ENCODE peak calls at places on chromosomes 13 and 19, in four cellular contexts. One of them, this sample, is unnamed.
A peak's percentile ranks its signal among the peaks of the same experiment; 100 is the strongest.

GRCh38 chr19:45016388-45017314 is 15.4 kb downstream of the RELB start:
- DNase-seq in left lung: no peak
- DNase-seq in upper lobe of right lung: no peak
- DNase-seq in psoas muscle: peak; percentile 72
- DNase-seq in this sample: no peak

GRCh38 chr13:34207334-34207733 is 389.4 kb downstream of the RFC3 start:
- DNase-seq in left lung: no peak
- DNase-seq in upper lobe of right lung: no peak
- DNase-seq in psoas muscle: no peak
- DNase-seq in this sample: no peak

GRCh38 chr13:101698400-101698799 is 245.9 kb downstream of the ITGBL1 start:
- DNase-seq in left lung: no peak
- DNase-seq in upper lobe of right lung: no peak
- DNase-seq in psoas muscle: no peak
- DNase-seq in this sample: no peak

GRCh38 chr19:10927691-10928562 is 512 bp downstream of the YIPF2 start:
- DNase-seq in left lung: no peak
- DNase-seq in upper lobe of right lung: no peak
- DNase-seq in psoas muscle: no peak
- DNase-seq in this sample: no peak

GRCh38 chr13:47252627-47253026 is 355.8 kb upstream of the HTR2A start:
- DNase-seq in left lung: no peak
- DNase-seq in upper lobe of right lung: no peak
- DNase-seq in psoas muscle: no peak
- DNase-seq in this sample: no peak

GRCh38 chr13:93146584-93147292 is 79.9 kb upstream of the GPC6 start:
- DNase-seq in left lung: no peak
- DNase-seq in upper lobe of right lung: no peak
- DNase-seq in psoas muscle: no peak
- DNase-seq in this sample: no peak

GRCh38 chr19:16153582-16154336 is 10.3 kb downstream of the HSH2D start:
- DNase-seq in left lung: no peak
- DNase-seq in upper lobe of right lung: no peak
- DNase-seq in psoas muscle: no peak
- DNase-seq in this sample: no peak

GRCh38 chr19:40298026-40298425 is 12.9 kb upstream of the AKT2 start:
- DNase-seq in left lung: no peak
- DNase-seq in upper lobe of right lung: no peak
- DNase-seq in psoas muscle: no peak
- DNase-seq in this sample: no peak

GRCh38 chr13:23889598-23890224 is 511 bp upstream of the MIPEP start:
- DNase-seq in left lung: no peak
- DNase-seq in upper lobe of right lung: no peak
- DNase-seq in psoas muscle: no peak
- DNase-seq in this sample: no peak

GRCh38 chr13:95641961-95642621 is 2.4 kb downstream of the DZIP1 start:
- DNase-seq in left lung: no peak
- DNase-seq in upper lobe of right lung: peak; percentile 69
- DNase-seq in psoas muscle: peak; percentile 58
- DNase-seq in this sample: no peak

GRCh38 chr13:109694972-109695371 is 91.4 kb downstream of the IRS2 start:
- DNase-seq in left lung: no peak
- DNase-seq in upper lobe of right lung: no peak
- DNase-seq in psoas muscle: no peak
- DNase-seq in this sample: no peak

GRCh38 chr13:87671824-87672603 is 843 bp downstream of the SLITRK5 start:
- DNase-seq in left lung: no peak
- DNase-seq in upper lobe of right lung: peak; percentile 64
- DNase-seq in psoas muscle: peak; percentile 54
- DNase-seq in this sample: no peak

GRCh38 chr19:16470911-16471811 is 609 bp downstream of the EPS15L1 start:
- DNase-seq in left lung: no peak
- DNase-seq in upper lobe of right lung: no peak
- DNase-seq in psoas muscle: peak; percentile 66
- DNase-seq in this sample: no peak

GRCh38 chr13:78022164-78022877 is 103.7 kb upstream of the EDNRB start:
- DNase-seq in left lung: peak; percentile 39
- DNase-seq in upper lobe of right lung: no peak
- DNase-seq in psoas muscle: no peak
- DNase-seq in this sample: no peak

GRCh38 chr13:25503856-25504255 is 132.1 kb downstream of the ATP8A2 start:
- DNase-seq in left lung: peak; percentile 36
- DNase-seq in upper lobe of right lung: no peak
- DNase-seq in psoas muscle: no peak
- DNase-seq in this sample: no peak

GRCh38 chr19:52748336-52748950 is 13.6 kb upstream of the ZNF611 start:
- DNase-seq in left lung: no peak
- DNase-seq in upper lobe of right lung: no peak
- DNase-seq in psoas muscle: no peak
- DNase-seq in this sample: no peak

GRCh38 chr19:18725755-18726416 is 42.4 kb downstream of the CRTC1 start:
- DNase-seq in left lung: no peak
- DNase-seq in upper lobe of right lung: no peak
- DNase-seq in psoas muscle: peak; percentile 84
- DNase-seq in this sample: no peak

GRCh38 chr19:41981724-41982123 is 12.3 kb downstream of the ATP1A3 start:
- DNase-seq in left lung: no peak
- DNase-seq in upper lobe of right lung: no peak
- DNase-seq in psoas muscle: no peak
- DNase-seq in this sample: no peak

GRCh38 chr13:41148421-41149283 is 16.1 kb upstream of the KBTBD6 start:
- DNase-seq in left lung: no peak
- DNase-seq in upper lobe of right lung: no peak
- DNase-seq in psoas muscle: no peak
- DNase-seq in this sample: no peak

GRCh38 chr19:57613941-57614743 is at the start of gene ZNF134:
- DNase-seq in left lung: peak; percentile 94
- DNase-seq in upper lobe of right lung: peak; percentile 96
- DNase-seq in psoas muscle: peak; percentile 96
- DNase-seq in this sample: peak; percentile 49

GRCh38 chr13:45219938-45220375 is 19.1 kb upstream of the KCTD4 start:
- DNase-seq in left lung: no peak
- DNase-seq in upper lobe of right lung: no peak
- DNase-seq in psoas muscle: no peak
- DNase-seq in this sample: no peak

GRCh38 chr19:49472936-49473335 is 1.1 kb upstream of the FLT3LG start:
- DNase-seq in left lung: no peak
- DNase-seq in upper lobe of right lung: no peak
- DNase-seq in psoas muscle: no peak
- DNase-seq in this sample: no peak

GRCh38 chr13:107210216-107211010 is 642.5 kb upstream of the ARGLU1 start:
- DNase-seq in left lung: no peak
- DNase-seq in upper lobe of right lung: no peak
- DNase-seq in psoas muscle: no peak
- DNase-seq in this sample: no peak

GRCh38 chr19:50325310-50326100 is 3.7 kb downstream of the KCNC3 start:
- DNase-seq in left lung: peak; percentile 64
- DNase-seq in upper lobe of right lung: peak; percentile 87
- DNase-seq in psoas muscle: peak; percentile 79
- DNase-seq in this sample: no peak

GRCh38 chr13:111204438-111205177 is 89.5 kb downstream of the ARHGEF7 start:
- DNase-seq in left lung: no peak
- DNase-seq in upper lobe of right lung: peak; percentile 70
- DNase-seq in psoas muscle: peak; percentile 75
- DNase-seq in this sample: peak; percentile 43

GRCh38 chr19:15252398-15253018 is 20.3 kb upstream of the EPHX3 start:
- DNase-seq in left lung: no peak
- DNase-seq in upper lobe of right lung: no peak
- DNase-seq in psoas muscle: peak; percentile 70
- DNase-seq in this sample: no peak

GRCh38 chr13:78609464-78610205 is 6.3 kb upstream of the POU4F1 start:
- DNase-seq in left lung: no peak
- DNase-seq in upper lobe of right lung: no peak
- DNase-seq in psoas muscle: peak; percentile 57
- DNase-seq in this sample: no peak

GRCh38 chr13:65497265-65497664 is 1732.9 kb downstream of the PCDH9 start:
- DNase-seq in left lung: no peak
- DNase-seq in upper lobe of right lung: no peak
- DNase-seq in psoas muscle: no peak
- DNase-seq in this sample: no peak

GRCh38 chr13:26679411-26679810 is 81.2 kb downstream of the GPR12 start:
- DNase-seq in left lung: no peak
- DNase-seq in upper lobe of right lung: no peak
- DNase-seq in psoas muscle: no peak
- DNase-seq in this sample: no peak
- TF ChIP-seq CTCF in left lung: no peak
- TF ChIP-seq CTCF in upper lobe of right lung: no peak
- TF ChIP-seq CTCF in psoas muscle: no peak
- TF ChIP-seq CTCF in this sample: no peak

GRCh38 chr19:4539697-4540581 is at the start of gene LRG1:
- DNase-seq in left lung: peak; percentile 88
- DNase-seq in upper lobe of right lung: peak; percentile 90
- DNase-seq in psoas muscle: no peak
- DNase-seq in this sample: no peak
- H3K4me3 ChIP-seq in left lung: peak within 1 kb of the TSS; percentile 40
- H3K4me3 ChIP-seq in upper lobe of right lung: peak within 1 kb of the TSS; percentile 40
- H3K4me3 ChIP-seq in psoas muscle: no peak within 1 kb of the TSS
- H3K4me3 ChIP-seq in this sample: no peak within 1 kb of the TSS

DNA sequence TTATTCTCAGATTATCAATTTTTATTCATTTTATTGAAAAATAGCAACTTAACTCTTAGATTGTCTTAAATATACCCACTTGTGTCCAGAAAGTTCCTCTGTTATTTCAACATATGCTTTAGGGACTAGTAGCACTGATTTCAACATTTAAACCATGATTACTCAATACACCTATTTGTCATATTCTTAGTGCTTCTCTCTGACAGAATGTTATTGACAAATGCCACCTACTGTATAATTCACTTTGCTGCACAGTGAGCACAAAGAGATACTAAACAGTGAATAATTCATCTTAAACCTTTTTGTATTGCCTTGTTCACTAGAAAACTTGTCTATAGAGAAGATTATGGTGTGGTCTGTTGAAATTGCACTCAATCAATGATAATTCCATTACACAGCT is 692.6 kb downstream of the PCDH17 start:
- DNase-seq in left lung: no peak
- DNase-seq in upper lobe of right lung: no peak
- DNase-seq in psoas muscle: no peak
- DNase-seq in this sample: no peak
- H3K36me3 ChIP-seq in left lung: no peaks in the 10 kb centered on the region
- H3K36me3 ChIP-seq in upper lobe of right lung: no peaks in the 10 kb centered on the region
- H3K36me3 ChIP-seq in psoas muscle: no peaks in the 10 kb centered on the region
- H3K36me3 ChIP-seq in this sample: no peaks in the 10 kb centered on the region

DNA sequence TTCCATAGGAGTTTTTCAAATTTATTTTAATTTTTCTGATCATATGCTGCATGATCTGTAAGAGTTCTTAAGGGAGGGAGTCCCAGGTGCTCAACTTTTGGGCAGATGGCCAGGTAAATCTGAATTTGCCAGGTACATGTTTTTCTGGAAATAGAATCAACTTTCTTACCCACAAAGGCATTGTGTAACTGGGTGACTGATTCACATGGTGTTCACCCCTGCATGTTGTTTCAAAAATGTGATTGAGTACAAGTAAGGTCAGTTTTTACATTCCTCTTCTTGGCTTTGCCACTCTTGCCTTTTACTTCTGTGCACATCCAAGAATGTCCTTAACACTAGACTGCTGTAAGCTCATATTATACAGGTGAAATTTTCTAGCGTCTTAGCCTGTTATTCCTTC is 30.4 kb downstream of the RB1 start:
- DNase-seq in left lung: no peak
- DNase-seq in upper lobe of right lung: no peak
- DNase-seq in psoas muscle: no peak
- DNase-seq in this sample: no peak
- TF ChIP-seq CTCF in left lung: no peak
- TF ChIP-seq CTCF in upper lobe of right lung: no peak
- TF ChIP-seq CTCF in psoas muscle: no peak
- TF ChIP-seq CTCF in this sample: no peak

DNA sequence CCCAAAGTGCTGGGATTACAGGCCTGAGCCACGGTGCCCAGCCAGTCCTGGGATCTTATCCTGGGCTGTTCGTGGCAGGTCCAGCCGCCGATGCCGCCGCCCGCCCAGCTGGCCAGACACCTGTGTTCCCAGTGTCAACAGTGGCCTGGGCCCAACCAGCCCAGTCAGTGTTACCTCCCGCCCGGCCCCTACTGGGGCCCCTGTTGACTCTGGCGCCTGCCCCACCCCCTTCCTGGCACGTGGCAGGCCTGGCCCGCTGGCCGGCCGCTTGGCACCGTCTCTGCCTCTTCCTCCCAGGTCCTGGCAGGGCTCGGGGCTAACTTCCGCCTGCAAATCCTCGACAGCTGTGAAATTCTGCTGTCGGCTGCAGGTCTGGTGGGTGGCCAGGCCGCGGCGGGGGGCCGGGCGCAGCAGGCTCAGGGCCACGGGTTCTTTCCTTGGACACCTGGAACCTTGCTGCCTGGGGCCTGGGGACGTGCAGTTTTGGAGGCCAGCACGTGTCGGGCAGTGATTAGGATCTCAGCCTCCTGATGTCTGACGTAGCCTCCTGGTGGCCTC is 9.1 kb downstream of the ARID3A start:
- DNase-seq in left lung: peak; percentile 93
- DNase-seq in upper lobe of right lung: peak; percentile 97
- DNase-seq in psoas muscle: peak; percentile 95
- DNase-seq in this sample: no peak
- H3K4me3 ChIP-seq in left lung: no peak overlapping the region
- H3K4me3 ChIP-seq in upper lobe of right lung: no peak overlapping the region
- H3K4me3 ChIP-seq in psoas muscle: peak overlapping the region; percentile 16
- H3K4me3 ChIP-seq in this sample: peak overlapping the region; percentile 28

GRCh38 chr13:113239986-113240385 is 30.6 kb downstream of the CUL4A start:
- DNase-seq in left lung: no peak
- DNase-seq in upper lobe of right lung: no peak
- DNase-seq in psoas muscle: no peak
- DNase-seq in this sample: no peak
- H3K36me3 ChIP-seq in left lung: no peaks in the 10 kb centered on the region
- H3K36me3 ChIP-seq in upper lobe of right lung: peaks cover 93% of the 10 kb centered on the region
- H3K36me3 ChIP-seq in psoas muscle: peaks cover 97% of the 10 kb centered on the region
- H3K36me3 ChIP-seq in this sample: peaks cover 55% of the 10 kb centered on the region